ENCODE peak calls at places on chromosomes 13 and 19, in ten cellular contexts. G is nucleus accumbens, P is endothelial cell of umbilical vein, Y is T1000, A is T-helper 9 cell, T is HT-29, C is nephron progenitor cell, O is NCI-H69, B is heart left ventricle, Z is mucosa of descending colon. N is an unnamed sample.

GRCh38 chr19:18475004-18475453 is 37.1 kb upstream of the ISYNA1 start:
- DNase-seq in G (no peak), P (no peak), Y (no peak), A (peak), T (no peak), C (no peak), O (no peak), B (no peak), Z (no peak), N (no peak)

GRCh38 chr13:99546878-99547277 is 45.6 kb downstream of the TM9SF2 start:
- DNase-seq in G (no peak), P (no peak), Y (no peak), A (no peak), T (no peak), C (no peak), O (no peak), B (no peak), Z (no peak), N (no peak)

GRCh38 chr19:53906211-53907192 is 2.6 kb upstream of the CACNG7 start:
- DNase-seq in G (peak), P (no peak), Y (no peak), A (peak), T (peak), C (peak), O (peak), B (peak), Z (peak), N (peak)

GRCh38 chr19:44824758-44825157 is 15.9 kb downstream of the BCAM start:
- DNase-seq in G (no peak), P (peak), Y (no peak), A (no peak), T (no peak), C (no peak), O (peak), B (no peak), Z (no peak), N (no peak)

GRCh38 chr13:50387124-50387581 is 371.9 kb downstream of the KCNRG start:
- DNase-seq in G (peak), P (no peak), Y (no peak), A (peak), T (peak), C (peak), O (peak), B (peak), Z (peak), N (no peak)

GRCh38 chr19:33508941-33509614 is 12.5 kb downstream of the PEPD start:
- DNase-seq in G (no peak), P (no peak), Y (peak), A (no peak), T (no peak), C (no peak), O (no peak), B (no peak), Z (no peak), N (no peak)

GRCh38 chr13:45196622-45197021 is 4.2 kb downstream of the KCTD4 start:
- DNase-seq in G (no peak), P (no peak), Y (no peak), A (no peak), T (no peak), C (no peak), O (no peak), B (no peak), Z (no peak), N (no peak)

GRCh38 chr19:19627716-19628498 is at the start of gene LPAR2:
- DNase-seq in G (no peak), P (no peak), Y (no peak), A (peak), T (peak), C (peak), O (peak), B (no peak), Z (peak), N (peak)

GRCh38 chr19:52981329-52981728 is 18.6 kb upstream of the ZNF816 start:
- DNase-seq in G (no peak), P (no peak), Y (no peak), A (no peak), T (no peak), C (no peak), O (no peak), B (no peak), Z (no peak), N (no peak)

GRCh38 chr13:85080726-85081125 is 718.5 kb downstream of the SLITRK6 start:
- DNase-seq in G (no peak), P (no peak), Y (no peak), A (no peak), T (no peak), C (no peak), O (no peak), B (no peak), Z (no peak), N (no peak)

GRCh38 chr13:24066405-24067292 is 93.9 kb upstream of the SPATA13 start:
- DNase-seq in G (no peak), P (no peak), Y (no peak), A (no peak), T (peak), C (no peak), O (peak), B (no peak), Z (no peak), N (no peak)

GRCh38 chr19:2988568-2988967 is 11.2 kb downstream of the TLE6 start:
- DNase-seq in G (no peak), P (no peak), Y (no peak), A (no peak), T (no peak), C (no peak), O (no peak), B (no peak), Z (no peak), N (no peak)

GRCh38 chr13:35549481-35549880 is 73.0 kb upstream of the MAB21L1 start:
- DNase-seq in G (no peak), P (peak), Y (no peak), A (no peak), T (no peak), C (no peak), O (peak), B (no peak), Z (no peak), N (no peak)

GRCh38 chr19:4647676-4648644 is 8.6 kb downstream of the TNFAIP8L1 start:
- DNase-seq in G (no peak), P (peak), Y (no peak), A (no peak), T (no peak), C (no peak), O (peak), B (peak), Z (no peak), N (no peak)

GRCh38 chr13:57630661-57631606 is 610 bp upstream of the PCDH17 start:
- DNase-seq in G (peak), P (peak), Y (peak), A (no peak), T (no peak), C (peak), O (peak), B (peak), Z (no peak), N (no peak)

GRCh38 chr13:60590775-60591174 is 193.8 kb downstream of the TDRD3 start:
- DNase-seq in G (no peak), P (no peak), Y (no peak), A (no peak), T (no peak), C (no peak), O (peak), B (no peak), Z (no peak), N (no peak)

GRCh38 chr19:1211494-1212234 is 6.1 kb downstream of the STK11 start:
- DNase-seq in G (no peak), P (no peak), Y (no peak), A (no peak), T (no peak), C (peak), O (no peak), B (peak), Z (peak), N (no peak)

GRCh38 chr19:33796164-33797100 is at the start of gene KCTD15:
- DNase-seq in G (no peak), P (peak), Y (no peak), A (no peak), T (no peak), C (peak), O (peak), B (peak), Z (no peak), N (no peak)

GRCh38 chr19:47762615-47763308 is 15.7 kb upstream of the SELENOW start:
- DNase-seq in G (no peak), P (peak), Y (no peak), A (no peak), T (no peak), C (no peak), O (no peak), B (peak), Z (no peak), N (no peak)

GRCh38 chr19:19345232-19345631 is 24.6 kb downstream of the MAU2 start:
- DNase-seq in G (no peak), P (no peak), Y (no peak), A (no peak), T (no peak), C (no peak), O (no peak), B (no peak), Z (no peak), N (no peak)

GRCh38 chr13:108609353-108609752 is 20.1 kb upstream of the MYO16 start:
- DNase-seq in G (no peak), P (no peak), Y (no peak), A (no peak), T (peak), C (no peak), O (peak), B (no peak), Z (no peak), N (no peak)

GRCh38 chr19:43741075-43741840 is 13.5 kb downstream of the SMG9 start:
- DNase-seq in G (no peak), P (no peak), Y (no peak), A (no peak), T (no peak), C (no peak), O (no peak), B (peak), Z (no peak), N (no peak)